ENCODE peak calls at places on chromosomes 6 and 20, in seven cellular contexts. U, E, S, W, K, R and A are unnamed samples.

GRCh38 chr20:34569598-34569997 is 11.1 kb downstream of the MAP1LC3A start:
- DNase-seq in U (no peak), E (no peak), S (no peak), W (no peak), K (no peak), R (no peak), A (no peak)

GRCh38 chr6:35044771-35045275 is 96.3 kb downstream of the TCP11 start:
- DNase-seq in U (peak), E (no peak), S (no peak), W (peak), K (no peak), R (no peak), A (no peak)

GRCh38 chr6:113873043-113873667 is 16.0 kb downstream of the MARCKS start:
- DNase-seq in U (peak), E (peak), S (no peak), W (no peak), K (no peak), R (peak), A (peak)

GRCh38 chr6:72580281-72580940 is 41.5 kb upstream of the KCNQ5 start:
- DNase-seq in U (no peak), E (no peak), S (no peak), W (peak), K (no peak), R (no peak), A (no peak)

GRCh38 chr6:13303668-13304017 is 24.7 kb downstream of the TBC1D7 start:
- DNase-seq in U (peak), E (peak), S (peak), W (peak), K (no peak), R (peak), A (no peak)

GRCh38 chr20:13261460-13262301 is 40.6 kb downstream of the ISM1 start:
- DNase-seq in U (peak), E (peak), S (peak), W (peak), K (peak), R (peak), A (peak)

GRCh38 chr6:149457316-149457884 is 27.4 kb downstream of the ZC3H12D start:
- DNase-seq in U (no peak), E (no peak), S (no peak), W (no peak), K (no peak), R (no peak), A (no peak)

GRCh38 chr6:133540361-133540760 is 299.2 kb downstream of the EYA4 start:
- DNase-seq in U (no peak), E (no peak), S (no peak), W (no peak), K (no peak), R (no peak), A (no peak)

GRCh38 chr20:44746367-44747165 is 901 bp downstream of the KCNK15 start:
- DNase-seq in U (no peak), E (peak), S (no peak), W (no peak), K (no peak), R (no peak), A (no peak)

GRCh38 chr6:154791561-154792317 is 58.5 kb downstream of the SCAF8 start:
- DNase-seq in U (no peak), E (no peak), S (no peak), W (no peak), K (no peak), R (no peak), A (no peak)

GRCh38 chr6:154485784-154486183 is 24.7 kb downstream of the CNKSR3 start:
- DNase-seq in U (peak), E (no peak), S (no peak), W (peak), K (no peak), R (no peak), A (no peak)

GRCh38 chr6:145632971-145633370 is 102.3 kb downstream of the EPM2A start:
- DNase-seq in U (no peak), E (no peak), S (no peak), W (no peak), K (no peak), R (no peak), A (no peak)

GRCh38 chr6:133198725-133199124 is 42.4 kb upstream of the EYA4 start:
- DNase-seq in U (no peak), E (no peak), S (no peak), W (no peak), K (no peak), R (no peak), A (no peak)

GRCh38 chr20:346640-347316 is at the start of gene NRSN2:
- DNase-seq in U (peak), E (peak), S (peak), W (peak), K (no peak), R (peak), A (peak)

GRCh38 chr20:56516631-56517030 is 7.9 kb upstream of the FAM209A start:
- DNase-seq in U (no peak), E (no peak), S (no peak), W (no peak), K (no peak), R (no peak), A (no peak)

GRCh38 chr6:41226752-41227151 is 1.4 kb upstream of the TREML4 start:
- DNase-seq in U (no peak), E (no peak), S (no peak), W (no peak), K (no peak), R (no peak), A (no peak)

GRCh38 chr6:71419217-71419953 is 130.8 kb downstream of the OGFRL1 start:
- DNase-seq in U (no peak), E (no peak), S (no peak), W (no peak), K (no peak), R (no peak), A (no peak)

GRCh38 chr6:3808759-3809514 is 40.2 kb upstream of the FAM50B start:
- DNase-seq in U (no peak), E (no peak), S (no peak), W (peak), K (no peak), R (no peak), A (no peak)

GRCh38 chr6:145669627-145670034 is 65.7 kb downstream of the EPM2A start:
- DNase-seq in U (no peak), E (no peak), S (no peak), W (peak), K (no peak), R (no peak), A (no peak)

GRCh38 chr20:388034-388994 is 7.8 kb downstream of the TRIB3 start:
- DNase-seq in U (no peak), E (no peak), S (no peak), W (no peak), K (no peak), R (no peak), A (no peak)

GRCh38 chr20:17558154-17558940 is 11.5 kb upstream of the DSTN start:
- DNase-seq in U (no peak), E (no peak), S (peak), W (peak), K (no peak), R (no peak), A (no peak)

GRCh38 chr6:14925627-14926026 is 320.2 kb upstream of the JARID2 start:
- DNase-seq in U (no peak), E (no peak), S (no peak), W (peak), K (no peak), R (no peak), A (no peak)

GRCh38 chr20:63495771-63496403 is 3.0 kb downstream of the EEF1A2 start:
- DNase-seq in U (peak), E (peak), S (peak), W (peak), K (peak), R (peak), A (peak)

GRCh38 chr6:170101281-170102035 is 189.4 kb downstream of the DLL1 start:
- DNase-seq in U (no peak), E (no peak), S (no peak), W (no peak), K (no peak), R (no peak), A (no peak)

GRCh38 chr6:68559052-68559451 is 76.0 kb upstream of the ADGRB3 start:
- DNase-seq in U (no peak), E (no peak), S (no peak), W (peak), K (no peak), R (no peak), A (no peak)

GRCh38 chr20:6045566-6045965 is 8.3 kb downstream of the LRRN4 start:
- DNase-seq in U (no peak), E (no peak), S (no peak), W (no peak), K (no peak), R (no peak), A (no peak)

GRCh38 chr20:51393566-51393965 is 149.0 kb downstream of the NFATC2 start:
- DNase-seq in U (no peak), E (no peak), S (no peak), W (no peak), K (no peak), R (no peak), A (no peak)

GRCh38 chr6:98672681-98673475 is 161.5 kb upstream of the POU3F2 start:
- DNase-seq in U (no peak), E (no peak), S (no peak), W (no peak), K (no peak), R (no peak), A (no peak)

GRCh38 chr6:164927288-164928040 is 381.9 kb downstream of the C6orf118 start:
- DNase-seq in U (peak), E (peak), S (peak), W (peak), K (peak), R (peak), A (peak)

GRCh38 chr6:169167581-169168301 is 85.9 kb downstream of the THBS2 start:
- DNase-seq in U (no peak), E (no peak), S (no peak), W (peak), K (no peak), R (no peak), A (no peak)

GRCh38 chr6:5898563-5898962 is 108.2 kb downstream of the NRN1 start:
- DNase-seq in U (no peak), E (no peak), S (no peak), W (no peak), K (no peak), R (no peak), A (no peak)

GRCh38 chr20:10794765-10795164 is 121.0 kb upstream of the JAG1 start:
- DNase-seq in U (no peak), E (no peak), S (no peak), W (no peak), K (no peak), R (no peak), A (no peak)

GRCh38 chr6:144477841-144478240 is 192.7 kb downstream of the UTRN start:
- DNase-seq in U (no peak), E (no peak), S (no peak), W (no peak), K (no peak), R (no peak), A (no peak)

GRCh38 chr6:50826803-50827202 is 8.1 kb downstream of the TFAP2B start:
- DNase-seq in U (no peak), E (no peak), S (no peak), W (no peak), K (no peak), R (no peak), A (no peak)

GRCh38 chr6:45988635-45989034 is 27.0 kb downstream of the CLIC5 start:
- DNase-seq in U (no peak), E (no peak), S (no peak), W (no peak), K (no peak), R (no peak), A (no peak)

GRCh38 chr6:118632359-118632758 is 19.0 kb downstream of the CEP85L start:
- DNase-seq in U (no peak), E (no peak), S (peak), W (no peak), K (no peak), R (no peak), A (no peak)

GRCh38 chr6:37021356-37022129 is 16.1 kb downstream of the FGD2 start:
- DNase-seq in U (no peak), E (no peak), S (peak), W (peak), K (peak), R (no peak), A (peak)

GRCh38 chr6:168232046-168232445 is 87.5 kb downstream of the DACT2 start:
- DNase-seq in U (no peak), E (no peak), S (no peak), W (no peak), K (no peak), R (no peak), A (no peak)

GRCh38 chr6:87444362-87444761 is 28.4 kb upstream of the SLC35A1 start:
- DNase-seq in U (no peak), E (no peak), S (no peak), W (no peak), K (no peak), R (no peak), A (no peak)